ENCODE peak calls at places on chromosome 10, in five cellular contexts. G is right atrium auricular region, Q is neural progenitor cell, C is GM10248, T is HL-60. O is an unnamed sample.

GRCh38 chr10:133347636-133348517 is 704 bp downstream of the PRAP1 start:
- DNase-seq in G (no peak), Q (no peak), C (no peak), T (no peak), O (no peak)

GRCh38 chr10:2839081-2839725 is 228.1 kb upstream of the PFKP start:
- DNase-seq in G (no peak), Q (peak), C (peak), T (no peak), O (no peak)

GRCh38 chr10:70052462-70053211 is at the start of gene MACROH2A2:
- DNase-seq in G (peak), Q (peak), C (no peak), T (no peak), O (peak)

GRCh38 chr10:60952067-60952845 is 8.3 kb upstream of the RHOBTB1 start:
- DNase-seq in G (no peak), Q (no peak), C (no peak), T (no peak), O (no peak)

GRCh38 chr10:121792198-121792597 is 135.6 kb downstream of the ATE1 start:
- DNase-seq in G (no peak), Q (no peak), C (no peak), T (no peak), O (no peak)

GRCh38 chr10:56782503-56782902 is 421.4 kb upstream of the ZWINT start:
- DNase-seq in G (no peak), Q (peak), C (no peak), T (no peak), O (no peak)

GRCh38 chr10:12333382-12334185 is 15.8 kb upstream of the CAMK1D start:
- DNase-seq in G (peak), Q (no peak), C (peak), T (peak), O (peak)

GRCh38 chr10:32985341-32985764 is 27.3 kb upstream of the ITGB1 start:
- DNase-seq in G (no peak), Q (no peak), C (no peak), T (no peak), O (no peak)

GRCh38 chr10:124450010-124450782 is at the start of gene NKX1-2:
- DNase-seq in G (no peak), Q (peak), C (no peak), T (no peak), O (no peak)

GRCh38 chr10:79068203-79068561 is 584 bp upstream of the ZMIZ1 start:
- DNase-seq in G (no peak), Q (no peak), C (no peak), T (no peak), O (no peak)

GRCh38 chr10:132591166-132591971 is 53.8 kb downstream of the INPP5A start:
- DNase-seq in G (no peak), Q (no peak), C (no peak), T (no peak), O (no peak)

GRCh38 chr10:132329565-132330485 is 2.2 kb upstream of the LRRC27 start:
- DNase-seq in G (peak), Q (no peak), C (no peak), T (no peak), O (no peak)

GRCh38 chr10:80144302-80145131 is 12.0 kb downstream of the PLAC9 start:
- DNase-seq in G (peak), Q (no peak), C (peak), T (no peak), O (no peak)

GRCh38 chr10:24556746-24557742 is 166.6 kb downstream of the ARHGAP21 start:
- DNase-seq in G (peak), Q (peak), C (peak), T (no peak), O (peak)

GRCh38 chr10:119060107-119060506 is 20.5 kb downstream of the EIF3A start:
- DNase-seq in G (no peak), Q (no peak), C (no peak), T (no peak), O (no peak)

GRCh38 chr10:71735709-71736569 is 16.4 kb upstream of the C10orf105 start:
- DNase-seq in G (no peak), Q (no peak), C (no peak), T (no peak), O (no peak)

GRCh38 chr10:130246113-130246512 is 109.9 kb downstream of the GLRX3 start:
- DNase-seq in G (peak), Q (no peak), C (no peak), T (no peak), O (peak)

GRCh38 chr10:14403846-14404623 is 73.3 kb upstream of the FRMD4A start:
- DNase-seq in G (no peak), Q (no peak), C (no peak), T (no peak), O (no peak)

GRCh38 chr10:30366829-30367228 is 17.8 kb upstream of the MTPAP start:
- DNase-seq in G (no peak), Q (no peak), C (no peak), T (no peak), O (no peak)

GRCh38 chr10:96452494-96452893 is 61.2 kb downstream of the TLL2 start:
- DNase-seq in G (no peak), Q (no peak), C (no peak), T (no peak), O (no peak)

GRCh38 chr10:91349381-91349780 is 60.8 kb upstream of the HECTD2 start:
- DNase-seq in G (peak), Q (no peak), C (no peak), T (no peak), O (no peak)

GRCh38 chr10:70657036-70657435 is 15.3 kb upstream of the ADAMTS14 start:
- DNase-seq in G (no peak), Q (no peak), C (no peak), T (no peak), O (peak)

GRCh38 chr10:3806603-3807002 is 21.6 kb upstream of the KLF6 start:
- DNase-seq in G (no peak), Q (no peak), C (no peak), T (no peak), O (no peak)

GRCh38 chr10:14971867-14972448 is 12.8 kb downstream of the MEIG1 start:
- DNase-seq in G (no peak), Q (peak), C (no peak), T (no peak), O (no peak)

GRCh38 chr10:91104185-91105041 is 116.0 kb upstream of the PCGF5 start:
- DNase-seq in G (no peak), Q (no peak), C (peak), T (no peak), O (no peak)

GRCh38 chr10:127071126-127071525 is 125.3 kb downstream of the INSYN2A start:
- DNase-seq in G (no peak), Q (no peak), C (no peak), T (no peak), O (no peak)

GRCh38 chr10:94402204-94403033 is at the start of gene TBC1D12:
- DNase-seq in G (peak), Q (peak), C (peak), T (no peak), O (peak)

GRCh38 chr10:63114031-63114814 is 18.9 kb upstream of the NRBF2 start:
- DNase-seq in G (peak), Q (no peak), C (no peak), T (peak), O (no peak)

GRCh38 chr10:48501226-48501625 is 103.6 kb downstream of the ARHGAP22 start:
- DNase-seq in G (peak), Q (no peak), C (no peak), T (no peak), O (peak)

GRCh38 chr10:78931333-78932083 is 137.3 kb upstream of the ZMIZ1 start:
- DNase-seq in G (peak), Q (no peak), C (no peak), T (no peak), O (peak)

GRCh38 chr10:35493196-35494118 is 111.7 kb upstream of the GJD4 start:
- DNase-seq in G (no peak), Q (no peak), C (no peak), T (no peak), O (no peak)

GRCh38 chr10:95388539-95388938 is 97.7 kb upstream of the PDLIM1 start:
- DNase-seq in G (no peak), Q (no peak), C (no peak), T (no peak), O (no peak)

GRCh38 chr10:28263136-28263857 is 39.6 kb downstream of the MPP7 start:
- DNase-seq in G (no peak), Q (no peak), C (no peak), T (no peak), O (no peak)

GRCh38 chr10:75634947-75635346 is 203.5 kb downstream of the LRMDA start:
- DNase-seq in G (no peak), Q (no peak), C (no peak), T (no peak), O (no peak)

GRCh38 chr10:15123749-15124184 is 26.6 kb downstream of the RPP38 start:
- DNase-seq in G (no peak), Q (no peak), C (no peak), T (no peak), O (no peak)

GRCh38 chr10:43249151-43249961 is 17.5 kb downstream of the RASGEF1A start:
- DNase-seq in G (peak), Q (no peak), C (no peak), T (no peak), O (peak)

GRCh38 chr10:46223626-46224413 is 63.0 kb upstream of the ANTXRL start:
- DNase-seq in G (peak), Q (no peak), C (no peak), T (no peak), O (no peak)

GRCh38 chr10:46224414-46224682 is 62.4 kb upstream of the ANTXRL start:
- DNase-seq in G (no peak), Q (no peak), C (no peak), T (no peak), O (peak)

GRCh38 chr10:46220872-46221538 is 65.8 kb upstream of the ANTXRL start:
- DNase-seq in G (no peak), Q (no peak), C (peak), T (no peak), O (no peak)

GRCh38 chr10:46222364-46222935 is 64.3 kb upstream of the ANTXRL start:
- DNase-seq in G (no peak), Q (no peak), C (no peak), T (no peak), O (no peak)

DNA sequence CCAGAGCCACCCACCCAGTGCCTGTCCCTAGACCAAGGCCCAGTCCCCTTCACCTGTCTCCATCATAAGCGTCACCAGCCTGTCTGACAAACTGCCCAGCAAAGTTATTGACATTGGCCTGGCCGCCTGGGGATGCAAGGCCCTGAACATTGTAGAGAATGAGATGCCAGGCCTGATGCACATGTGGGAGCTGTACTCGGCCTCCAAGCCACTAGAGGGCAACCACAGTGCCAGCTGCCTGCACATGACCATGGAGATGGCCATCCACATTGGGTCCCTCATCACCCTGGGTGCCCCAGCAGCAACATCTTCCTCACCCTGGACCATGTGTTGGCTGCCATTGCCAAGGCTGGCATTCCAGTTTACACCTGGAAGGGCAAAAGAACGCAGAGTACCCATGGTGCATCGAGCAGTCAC is 63.7 kb upstream of the ANTXRL start:
- DNase-seq in G (no peak), Q (no peak), C (peak), T (no peak), O (no peak)
- TF ChIP-seq CTCF in G (no peak), Q (peak), C (peak), T (no peak), O (no peak)

GRCh38 chr10:1290071-1290471 is 233.9 kb downstream of the WDR37 start:
- DNase-seq in G (no peak), Q (no peak), C (no peak), T (no peak), O (peak)
- TF ChIP-seq CTCF in G (no peak), Q (no peak), C (no peak), T (no peak), O (no peak)

DNA sequence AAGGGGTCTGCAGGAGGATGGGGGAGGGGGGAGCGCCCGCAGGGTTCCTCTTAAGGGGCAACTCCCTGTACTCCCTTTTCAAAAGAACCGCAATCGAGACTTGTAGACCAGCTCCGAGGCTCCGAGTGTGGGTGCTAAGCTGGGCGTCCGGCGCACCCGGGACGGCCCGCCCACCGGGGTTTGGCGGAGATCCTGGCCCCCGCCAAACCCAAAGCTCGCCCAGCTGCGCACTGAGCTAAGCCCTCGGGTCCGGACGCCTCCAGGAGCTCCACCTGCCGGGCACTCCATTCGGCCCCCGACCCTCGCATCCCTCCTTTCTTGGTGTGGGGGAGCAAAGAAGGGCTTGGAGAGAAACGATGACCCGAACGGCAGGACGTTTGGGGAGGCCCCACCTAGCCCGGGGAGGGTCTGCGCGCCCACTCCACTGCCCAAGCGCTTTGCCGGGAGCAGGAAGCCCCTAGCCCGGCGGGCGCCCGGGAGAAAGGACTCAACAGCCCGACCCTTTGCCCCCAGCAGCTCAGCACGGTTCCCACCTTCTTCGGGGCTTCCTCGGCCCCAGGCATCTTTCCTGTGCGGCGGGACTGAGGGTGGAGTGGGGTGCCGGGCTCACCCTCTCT is 649 bp downstream of the AFAP1L2 start:
- DNase-seq in G (no peak), Q (peak), C (peak), T (no peak), O (no peak)
- TF ChIP-seq CTCF in G (peak), Q (peak), C (peak), T (no peak), O (peak)

DNA sequence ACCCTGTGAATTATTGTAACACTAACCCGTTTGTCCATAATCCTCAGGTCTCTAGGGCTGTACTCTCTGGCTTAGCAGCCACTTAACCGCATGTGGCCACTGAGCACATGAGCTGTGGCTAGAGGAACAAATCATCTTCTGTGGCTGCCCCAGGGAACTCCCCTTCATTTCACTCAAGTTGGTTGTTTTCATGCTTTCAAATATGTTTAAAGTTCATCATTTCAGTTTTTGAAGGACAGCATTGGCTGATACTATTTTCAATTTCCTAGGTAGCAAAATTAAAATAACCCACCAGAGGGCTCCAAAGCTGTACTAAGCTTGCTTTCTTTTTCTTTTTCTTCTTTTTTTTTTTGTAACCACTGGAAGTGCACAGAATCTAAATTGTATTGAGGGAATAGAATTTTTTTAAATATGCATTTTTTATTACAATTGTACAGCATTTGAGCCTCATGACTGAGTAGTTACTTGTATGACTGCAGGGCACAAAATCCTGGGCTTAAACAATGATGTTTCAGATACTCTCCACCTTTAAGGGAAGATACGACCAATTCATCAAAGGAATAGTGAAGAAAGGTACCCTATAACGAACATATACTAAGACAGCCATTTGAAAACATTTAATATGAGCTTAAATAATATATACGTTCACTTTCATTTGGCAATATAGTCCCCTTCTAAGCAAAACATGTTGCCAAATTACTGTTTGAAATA is 38.6 kb downstream of the MRC1 start:
- DNase-seq in G (no peak), Q (peak), C (no peak), T (no peak), O (no peak)
- TF ChIP-seq CTCF in G (peak), Q (peak), C (peak), T (no peak), O (peak)

GRCh38 chr10:115093286-115093775 is at the start of gene ATRNL1:
- DNase-seq in G (no peak), Q (peak), C (peak), T (no peak), O (peak)

GRCh38 chr10:115094605-115095004 is 1.4 kb downstream of the ATRNL1 start:
- DNase-seq in G (no peak), Q (no peak), C (no peak), T (no peak), O (no peak)

GRCh38 chr10:115092555-115093285 is 445 bp upstream of the ATRNL1 start:
- DNase-seq in G (no peak), Q (peak), C (peak), T (no peak), O (no peak)

GRCh38 chr10:115092258-115092554 is 959 bp upstream of the ATRNL1 start:
- DNase-seq in G (no peak), Q (no peak), C (peak), T (no peak), O (no peak)

GRCh38 chr10:115093776-115094361 is 704 bp downstream of the ATRNL1 start:
- DNase-seq in G (no peak), Q (peak), C (peak), T (no peak), O (peak)
- TF ChIP-seq CTCF in G (no peak), Q (peak), C (peak), T (no peak), O (peak)